ENCODE peak calls at places on chromosomes 11 and 22, in ten cellular contexts. X is AG04449; Y is omental fat pad; H is fibroblast of villous mesenchyme; W is GM20000; V is choroid plexus epithelial cell; K is ovary; S is sigmoid colon; Z is CD4-positive, alpha-beta T cell; O is lower lobe of right lung. J is an unnamed sample.

GRCh38 chr11:134392953-134393615 is 19.0 kb downstream of the B3GAT1 start:
- DNase-seq in O (no peak), Y (no peak), W (no peak), K (no peak), Z (no peak), X (no peak), S (no peak), H (no peak), V (no peak), J (no peak)

GRCh38 chr11:66971483-66971882 is 3.6 kb upstream of the C11orf86 start:
- DNase-seq in Z (no peak), K (no peak), O (no peak), X (no peak), S (no peak), W (no peak), Y (no peak), H (peak), V (no peak), J (no peak)

GRCh38 chr22:42913874-42914510 is 56.9 kb upstream of the ARFGAP3 start:
- DNase-seq in X (no peak), O (no peak), S (no peak), K (no peak), W (no peak), Z (no peak), V (no peak), Y (no peak), H (no peak), J (no peak)

GRCh38 chr22:20316217-20316843 is 3.5 kb downstream of the DGCR6L start:
- DNase-seq in Z (no peak), X (no peak), K (peak), W (no peak), V (no peak), H (no peak), S (peak), Y (no peak), O (peak), J (no peak)

GRCh38 chr11:61534025-61534900 is 25.7 kb downstream of the LRRC10B start:
- DNase-seq in Z (no peak), O (no peak), V (no peak), S (no peak), K (no peak), W (no peak), X (no peak), H (no peak), Y (no peak), J (no peak)

GRCh38 chr11:86116996-86117705 is 48.3 kb upstream of the PICALM start:
- DNase-seq in V (peak), H (no peak), W (no peak), S (no peak), K (no peak), Y (no peak), O (no peak), X (no peak), Z (no peak), J (no peak)

GRCh38 chr11:1487851-1488574 is 1.4 kb upstream of the MOB2 start:
- DNase-seq in S (peak), W (no peak), X (no peak), H (peak), K (peak), Y (no peak), V (no peak), Z (no peak), O (peak), J (no peak)

GRCh38 chr11:81869337-81870065 is 864.2 kb downstream of the FAM181B start:
- DNase-seq in S (no peak), O (no peak), Z (peak), H (no peak), W (peak), X (no peak), V (peak), K (no peak), Y (no peak), J (peak)

GRCh38 chr11:22807391-22807790 is 22.2 kb downstream of the SVIP start:
- DNase-seq in H (no peak), W (no peak), Y (no peak), K (no peak), S (no peak), X (no peak), Z (no peak), V (no peak), O (no peak), J (no peak)

GRCh38 chr11:17766590-17766989 is 32.0 kb downstream of the KCNC1 start:
- DNase-seq in W (no peak), K (no peak), H (no peak), Z (no peak), Y (no peak), O (no peak), X (no peak), S (no peak), V (no peak), J (no peak)

GRCh38 chr11:65419773-65420481 is 2.7 kb upstream of the NEAT1 start:
- DNase-seq in Y (peak), W (no peak), K (peak), O (peak), S (peak), Z (peak), V (peak), X (no peak), H (peak), J (peak)

GRCh38 chr22:44051961-44052360 is 27.9 kb downstream of the PARVB start:
- DNase-seq in Y (no peak), H (no peak), Z (no peak), V (no peak), O (no peak), S (no peak), K (no peak), W (no peak), X (no peak), J (no peak)
- TF ChIP-seq CTCF in Y (no peak), H (no peak), Z (no peak), V (no peak), O (no peak), S (no peak), K (no peak), W (no peak), X (no peak), J (no peak)

GRCh38 chr22:50613291-50613981 is 12.8 kb downstream of the MAPK8IP2 start:
- DNase-seq in Z (no peak), O (peak), K (no peak), X (no peak), W (no peak), V (peak), H (no peak), Y (no peak), S (no peak), J (no peak)
- TF ChIP-seq CTCF in Z (no peak), O (no peak), K (no peak), X (no peak), W (no peak), V (peak), H (no peak), Y (no peak), S (no peak), J (no peak)

DNA sequence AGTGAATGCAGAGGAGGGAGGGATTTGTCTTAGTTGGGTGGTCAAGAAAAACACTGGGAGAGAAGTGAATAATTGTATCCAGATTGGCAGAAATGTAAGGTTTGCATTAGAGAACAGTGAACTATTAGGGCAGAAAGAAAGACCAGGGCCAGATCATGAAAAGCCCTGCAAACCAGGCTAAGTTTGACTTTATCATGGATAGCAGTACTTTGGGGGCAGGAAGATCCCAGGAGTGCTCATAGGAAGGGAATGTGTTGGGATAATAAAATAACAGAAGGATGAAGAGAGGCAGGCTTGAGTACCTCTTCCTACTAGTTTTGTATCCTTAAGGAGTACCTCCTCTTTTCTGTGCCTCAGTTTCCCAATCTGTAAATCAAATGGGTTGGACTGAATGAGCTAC is 64.0 kb downstream of the RPL27A start:
- DNase-seq in X (no peak), Y (no peak), V (no peak), H (no peak), Z (no peak), O (no peak), K (no peak), W (no peak), S (no peak), J (no peak)
- TF ChIP-seq CTCF in X (no peak), Y (no peak), V (no peak), H (no peak), Z (no peak), O (no peak), K (no peak), W (no peak), S (no peak), J (no peak)

DNA sequence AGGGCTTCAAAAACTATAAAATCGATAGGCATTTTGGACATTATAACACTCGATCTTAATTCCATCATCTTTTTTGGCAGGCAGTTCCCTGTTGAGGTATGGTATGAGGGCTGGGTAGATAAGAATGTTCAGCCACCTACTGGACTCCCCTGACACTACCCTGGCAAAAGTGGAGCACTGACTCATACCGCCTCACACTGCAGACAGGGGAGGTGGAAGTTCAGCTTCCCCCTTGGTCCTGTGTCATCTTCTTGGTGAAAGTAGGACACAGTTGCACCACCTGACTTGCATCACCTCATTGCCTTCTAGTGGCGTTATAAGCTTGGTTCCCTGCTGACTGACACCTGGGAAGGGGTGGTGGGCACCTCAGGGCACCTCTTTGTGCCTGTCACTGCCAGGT is 30.4 kb downstream of the PAAF1 start:
- DNase-seq in K (no peak), Z (no peak), X (no peak), O (peak), H (peak), W (no peak), V (peak), S (no peak), Y (no peak), J (no peak)
- TF ChIP-seq CTCF in K (no peak), Z (no peak), X (no peak), O (no peak), H (peak), W (no peak), V (peak), S (no peak), Y (no peak), J (no peak)

GRCh38 chr11:128890543-128891409 is at the start of gene KCNJ5:
- DNase-seq in O (peak), K (peak), Z (no peak), V (no peak), H (peak), Y (no peak), S (no peak), X (no peak), W (no peak), J (no peak)

GRCh38 chr11:128891912-128892398 is 799 bp downstream of the KCNJ5 start:
- DNase-seq in W (no peak), Z (no peak), O (no peak), K (no peak), H (peak), V (no peak), S (peak), X (no peak), Y (no peak), J (no peak)

GRCh38 chr11:128890216-128890542 is 977 bp upstream of the KCNJ5 start:
- DNase-seq in V (no peak), H (no peak), K (no peak), W (no peak), Y (no peak), X (no peak), Z (no peak), S (no peak), O (no peak), J (no peak)

GRCh38 chr11:128892866-128893565 is 1.9 kb downstream of the KCNJ5 start:
- DNase-seq in Z (no peak), X (no peak), S (peak), Y (no peak), H (peak), V (no peak), W (no peak), K (no peak), O (no peak), J (no peak)

GRCh38 chr11:128891410-128891861 is 280 bp downstream of the KCNJ5 start:
- DNase-seq in K (no peak), Y (no peak), H (peak), S (peak), O (no peak), Z (no peak), W (no peak), X (no peak), V (no peak), J (no peak)
- TF ChIP-seq CTCF in K (no peak), Y (no peak), H (no peak), S (no peak), O (no peak), Z (no peak), W (no peak), X (no peak), V (no peak), J (no peak)

GRCh38 chr11:121722431-121723256 is 269.9 kb upstream of the SORL1-AS1 start:
- DNase-seq in Y (no peak), K (peak), O (peak), W (no peak), S (peak), V (peak), X (no peak), H (peak), Z (no peak), J (no peak)
- TF ChIP-seq CTCF in Y (no peak), K (peak), O (no peak), W (no peak), S (no peak), V (peak), X (no peak), H (no peak), Z (no peak), J (no peak)

GRCh38 chr11:72222907-72223614 is 1.5 kb upstream of the INPPL1 start:
- DNase-seq in H (peak), Y (peak), Z (peak), W (peak), S (peak), K (peak), X (no peak), O (peak), V (peak), J (peak)
- TF ChIP-seq CTCF in H (peak), Y (no peak), Z (peak), W (no peak), S (peak), K (peak), X (peak), O (peak), V (peak), J (no peak)

DNA sequence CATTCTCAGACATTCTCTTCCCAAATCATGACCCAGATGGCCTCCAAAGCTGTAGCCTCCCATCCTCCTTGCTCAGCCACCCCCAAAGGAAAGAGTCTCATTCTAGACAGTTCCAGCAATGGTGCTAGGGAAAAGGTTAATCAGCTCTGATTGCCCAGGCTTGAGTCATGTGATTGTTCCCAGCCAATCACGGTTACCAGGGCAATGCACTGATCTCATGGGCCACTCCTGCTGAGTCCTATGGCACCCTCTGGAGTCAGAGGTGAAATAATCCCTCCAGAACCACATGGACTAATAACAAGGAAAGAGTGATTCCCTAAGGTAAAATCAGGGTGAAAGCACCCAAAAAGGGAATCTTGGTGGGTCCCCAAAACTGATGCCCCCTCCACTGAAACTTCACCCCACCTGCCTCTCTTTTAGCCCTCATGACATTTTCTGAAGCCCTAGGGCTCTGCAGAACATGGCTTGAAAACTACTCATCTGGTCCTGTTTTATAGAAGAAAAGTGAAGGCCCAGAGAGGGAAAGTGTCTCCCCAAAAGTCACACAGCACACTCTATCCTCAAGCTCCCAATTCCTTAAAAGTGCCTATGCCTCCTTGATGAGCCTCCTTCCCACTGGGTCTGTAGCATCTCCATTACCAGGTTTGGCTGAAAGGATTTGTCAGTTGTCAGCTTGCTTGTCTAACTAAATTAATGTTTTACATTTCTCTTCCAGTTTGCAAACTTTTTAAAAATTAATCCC is 203.7 kb downstream of the MN1 start:
- DNase-seq in X (no peak), V (peak), O (no peak), Z (no peak), W (no peak), Y (no peak), S (no peak), K (no peak), H (peak), J (no peak)
- TF ChIP-seq CTCF in X (no peak), V (no peak), O (no peak), Z (no peak), W (no peak), Y (no peak), S (no peak), K (no peak), H (no peak), J (no peak)

GRCh38 chr11:113796663-113797259 is 17.2 kb downstream of the CLDN25 start:
- DNase-seq in O (no peak), H (peak), X (no peak), V (peak), S (no peak), Z (no peak), K (no peak), Y (no peak), W (peak), J (no peak)
- TF ChIP-seq CTCF in O (peak), H (peak), X (peak), V (peak), S (peak), Z (peak), K (peak), Y (peak), W (peak), J (peak)

GRCh38 chr11:10893713-10894112 is 35.9 kb upstream of the ZBED5 start:
- DNase-seq in H (peak), O (no peak), S (no peak), W (no peak), K (no peak), Z (no peak), X (no peak), V (peak), Y (no peak), J (no peak)
- TF ChIP-seq CTCF in H (peak), O (peak), S (no peak), W (no peak), K (no peak), Z (no peak), X (peak), V (peak), Y (no peak), J (no peak)